ENCODE peak calls at places on chromosomes 6 and 20, in six cellular contexts. N is spleen; D is PC-9; G is MM.1S; L is psoas muscle; H is naive thymus-derived CD4-positive, alpha-beta T cell. P is an unnamed sample. For H3K36me3, the result is how much of the 10 kb centered on the place peaks cover.

GRCh38 chr20:63751471-63752271 is 12.1 kb downstream of the SLC2A4RG start:
- DNase-seq in D (no peak), G (no peak), N (no peak), H (no peak), L (peak), P (no peak)

GRCh38 chr20:44279228-44279627 is 31.8 kb downstream of the FITM2 start:
- DNase-seq in G (no peak), D (no peak), N (no peak), L (no peak), H (no peak), P (no peak)

GRCh38 chr6:109447878-109448555 is 7.5 kb downstream of the SMPD2 start:
- DNase-seq in L (no peak), H (no peak), G (no peak), D (no peak), N (no peak), P (no peak)

GRCh38 chr6:10559492-10560150 is 38.5 kb downstream of the GCNT2 start:
- DNase-seq in N (no peak), L (no peak), D (no peak), G (no peak), H (no peak), P (no peak)

GRCh38 chr6:91720323-91720722 is 1133.5 kb upstream of the MAP3K7 start:
- DNase-seq in N (no peak), H (no peak), G (no peak), D (no peak), L (no peak), P (no peak)

GRCh38 chr20:34390769-34391447 is 27.8 kb downstream of the ITCH start:
- DNase-seq in N (no peak), G (peak), L (peak), D (peak), H (no peak), P (no peak)

GRCh38 chr6:166496460-166496859 is 90.0 kb downstream of the RAMACL start:
- DNase-seq in L (no peak), H (no peak), N (no peak), D (no peak), G (no peak), P (no peak)

GRCh38 chr6:42281570-42281969 is 63.9 kb upstream of the MRPS10 start:
- DNase-seq in D (no peak), H (no peak), N (no peak), G (no peak), L (no peak), P (no peak)

GRCh38 chr6:29641430-29642213 is 8.6 kb upstream of the GABBR1 start:
- DNase-seq in D (peak), H (no peak), L (no peak), G (no peak), N (no peak), P (no peak)

GRCh38 chr6:144327081-144327480 is 41.9 kb downstream of the UTRN start:
- DNase-seq in N (no peak), L (no peak), G (no peak), D (no peak), H (no peak), P (no peak)

GRCh38 chr6:85089255-85089654 is 324.9 kb upstream of the TBX18 start:
- DNase-seq in H (no peak), L (no peak), N (no peak), G (no peak), D (no peak), P (no peak)

GRCh38 chr6:144739873-144740272 is 454.7 kb downstream of the UTRN start:
- DNase-seq in D (no peak), G (no peak), L (no peak), N (no peak), H (no peak), P (no peak)

GRCh38 chr6:72748759-72749158 is 126.9 kb downstream of the KCNQ5 start:
- DNase-seq in G (no peak), N (no peak), D (no peak), L (no peak), H (no peak), P (no peak)

GRCh38 chr20:5030348-5031205 is 29.3 kb upstream of the SLC23A2 start:
- DNase-seq in G (no peak), N (peak), H (no peak), L (no peak), D (no peak), P (no peak)

GRCh38 chr20:36149469-36149868 is 5.1 kb upstream of the EPB41L1 start:
- DNase-seq in G (no peak), D (peak), L (peak), H (no peak), N (no peak), P (peak)

GRCh38 chr6:7728855-7729590 is 3.1 kb downstream of the BMP6 start:
- DNase-seq in D (no peak), N (no peak), H (no peak), L (no peak), G (no peak), P (no peak)

GRCh38 chr6:144478487-144478886 is 193.4 kb downstream of the UTRN start:
- DNase-seq in N (no peak), H (no peak), L (peak), D (no peak), G (no peak), P (peak)

GRCh38 chr6:143097224-143097795 is 36.6 kb downstream of the AIG1 start:
- DNase-seq in N (no peak), H (no peak), G (peak), L (no peak), D (no peak), P (no peak)

GRCh38 chr6:593139-593906 is 63.6 kb downstream of the HUS1B start:
- DNase-seq in D (peak), L (no peak), G (peak), H (peak), N (no peak), P (no peak)

GRCh38 chr6:109083657-109084056 is 11.0 kb downstream of the SESN1 start:
- DNase-seq in N (no peak), D (no peak), H (no peak), L (no peak), G (peak), P (no peak)

GRCh38 chr6:31901415-31901952 is 402 bp downstream of the ZBTB12 start:
- DNase-seq in D (peak), G (peak), L (peak), N (peak), H (peak), P (peak)

GRCh38 chr20:8640461-8640860 is 428.4 kb upstream of the PLCB4 start:
- DNase-seq in N (no peak), H (no peak), D (no peak), G (no peak), L (no peak), P (no peak)

GRCh38 chr20:51624157-51624731 is 81.7 kb upstream of the NFATC2 start:
- DNase-seq in L (peak), G (peak), N (peak), D (peak), H (peak), P (no peak)

GRCh38 chr20:62914970-62915457 is 11.3 kb downstream of the DIDO1 start:
- DNase-seq in N (no peak), H (no peak), G (no peak), L (no peak), D (no peak), P (no peak)

GRCh38 chr6:111381126-111381525 is 101.9 kb downstream of the REV3L start:
- DNase-seq in N (no peak), L (no peak), G (no peak), D (no peak), H (no peak), P (no peak)
- H3K36me3 ChIP-seq in N (under half), L (half or more), G (under half), D (under half), H (under half), P (half or more)

DNA sequence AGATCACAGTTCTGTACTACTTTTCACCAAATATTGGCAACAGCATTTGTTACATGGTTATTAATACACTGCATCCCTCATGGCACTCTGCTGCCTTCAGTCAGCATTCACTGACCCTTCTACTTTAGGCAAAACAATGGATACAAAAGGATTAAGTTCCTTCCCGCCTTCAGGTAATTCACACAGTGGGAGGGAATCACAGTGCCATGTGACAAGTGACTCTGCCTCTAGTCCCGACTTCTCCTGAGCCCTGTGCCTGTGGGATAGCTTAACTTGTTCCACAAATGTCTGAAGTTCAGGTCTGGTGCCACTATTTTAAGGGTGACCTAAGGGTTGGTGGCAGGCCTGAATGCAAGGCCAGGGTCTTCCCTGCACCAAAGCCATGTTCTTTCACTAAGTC is 66.1 kb downstream of the AFDN start:
- DNase-seq in H (no peak), L (no peak), D (no peak), G (no peak), N (no peak), P (no peak)
- H3K36me3 ChIP-seq in H (under half), L (under half), D (under half), G (under half), N (under half), P (half or more)

DNA sequence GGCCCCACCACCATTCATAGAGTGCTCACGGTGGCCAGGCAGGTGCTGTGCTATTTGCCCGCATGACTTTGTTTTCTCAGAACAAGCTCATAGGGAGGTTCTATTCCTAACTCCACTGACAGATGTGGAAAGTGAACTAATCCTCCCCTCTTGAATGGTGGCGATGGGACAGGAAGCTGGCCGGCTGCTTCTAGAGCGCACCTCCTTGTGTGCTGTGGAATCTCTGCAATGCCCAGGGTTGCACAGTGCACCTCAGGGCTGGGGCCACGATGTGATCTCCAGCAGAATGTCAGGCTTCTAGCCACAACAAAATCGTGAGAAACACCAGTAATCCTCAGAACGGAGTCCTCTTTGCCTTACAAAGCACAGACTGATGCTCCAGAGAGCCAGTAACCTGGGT is 53.8 kb upstream of the SLC22A23 start:
- DNase-seq in D (no peak), H (no peak), L (no peak), G (no peak), N (no peak), P (no peak)
- H3K36me3 ChIP-seq in D (under half), H (under half), L (under half), G (under half), N (under half), P (under half)

DNA sequence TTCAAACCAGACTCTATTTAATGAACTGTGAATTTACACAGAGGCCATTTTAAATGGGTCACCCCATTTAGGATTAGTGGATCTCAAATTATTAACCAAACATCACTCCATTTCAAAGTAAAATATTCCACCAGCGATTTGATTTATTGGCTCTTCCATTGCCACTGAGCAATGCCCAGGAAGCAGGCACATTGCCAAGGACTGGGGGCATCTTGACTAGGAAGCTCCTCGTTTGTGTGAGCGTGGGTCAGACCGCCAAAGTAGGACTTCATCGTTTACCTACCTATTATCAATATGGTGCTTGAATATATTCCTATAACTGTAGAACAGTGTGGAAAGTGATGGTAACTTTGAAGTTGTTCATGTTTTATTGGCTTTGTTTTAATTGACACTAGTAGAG is 15.4 kb upstream of the NPEPL1 start:
- DNase-seq in G (no peak), L (no peak), N (no peak), H (no peak), D (no peak), P (no peak)
- H3K36me3 ChIP-seq in G (under half), L (half or more), N (under half), H (half or more), D (under half), P (half or more)

GRCh38 chr20:48689388-48689787 is 138.4 kb downstream of the PREX1 start:
- DNase-seq in N (peak), G (no peak), H (no peak), D (no peak), L (no peak), P (no peak)
- H3K36me3 ChIP-seq in N (under half), G (under half), H (under half), D (under half), L (under half), P (under half)

GRCh38 chr20:17941087-17941825 is 27.3 kb downstream of the SNX5 start:
- DNase-seq in L (no peak), G (no peak), N (no peak), H (no peak), D (no peak), P (no peak)
- H3K36me3 ChIP-seq in L (half or more), G (under half), N (under half), H (under half), D (under half), P (half or more)

DNA sequence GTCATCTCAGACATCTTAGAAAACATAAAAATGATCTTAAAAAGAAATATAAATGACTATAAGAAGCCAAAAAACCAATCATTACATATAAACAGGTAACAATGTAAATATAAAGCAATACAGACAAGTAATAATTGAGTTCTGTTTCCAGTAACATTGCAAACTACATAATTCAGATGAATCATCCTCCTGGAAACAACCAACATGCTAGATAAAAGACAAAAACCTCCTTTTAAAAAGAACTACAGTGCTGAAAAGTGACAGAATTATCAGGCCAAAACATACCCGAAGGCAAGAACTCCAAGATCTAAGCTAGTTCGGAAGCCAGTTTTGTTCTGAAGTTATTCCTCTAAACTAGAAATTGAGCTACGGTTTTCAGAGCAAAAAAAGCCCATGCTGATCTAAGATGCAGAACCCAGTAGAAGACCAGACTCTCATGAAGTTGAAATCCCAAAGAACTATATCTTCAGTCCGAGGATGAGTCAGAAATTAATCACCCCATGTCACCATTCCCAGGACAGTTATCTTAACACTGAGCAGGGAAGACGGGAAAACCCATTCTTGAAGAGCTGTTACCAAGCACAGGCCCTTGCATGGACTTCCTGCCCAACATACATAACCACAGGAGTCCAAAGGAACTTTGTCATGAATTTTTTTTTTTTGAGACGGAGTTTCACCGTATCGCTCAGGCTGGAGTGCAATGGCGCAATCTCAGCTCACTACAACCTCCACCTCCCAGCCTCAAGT is 9.8 kb downstream of the PGM3 start:
- DNase-seq in H (no peak), L (no peak), D (no peak), N (no peak), G (no peak), P (no peak)
- H3K36me3 ChIP-seq in H (under half), L (half or more), D (under half), N (under half), G (under half), P (half or more)

GRCh38 chr6:158595223-158595622 is 35.3 kb downstream of the TMEM181 start:
- DNase-seq in D (no peak), H (no peak), N (no peak), G (no peak), L (no peak), P (no peak)
- H3K36me3 ChIP-seq in D (under half), H (half or more), N (under half), G (under half), L (half or more), P (half or more)

P was measured in heart left ventricle.